ENCODE peak calls at places on chromosomes 5 and 9, in four cellular contexts. E is neuronal stem cell, U is H9, D is trophoblast cell. N is an unnamed sample.

GRCh38 chr9:91433180-91433579 is 9.5 kb upstream of the NFIL3 start:
- DNase-seq in E (no peak), D (peak; percentile 66), U (no peak), N (peak; percentile 91)

GRCh38 chr5:180803181-180804128 is 849 bp upstream of the MGAT1 start:
- DNase-seq in D (peak; percentile 70), U (no peak), E (peak; percentile 48), N (peak; percentile 53)

GRCh38 chr5:151679421-151680155 is 7.1 kb downstream of the SPARC start:
- DNase-seq in U (no peak), D (no peak), E (no peak), N (peak; percentile 24)

GRCh38 chr5:36305571-36306326 is 4.0 kb upstream of the RANBP3L start:
- DNase-seq in U (peak; percentile 45), D (peak; percentile 60), E (no peak), N (peak; percentile 48)

GRCh38 chr9:12798066-12798770 is 23.4 kb downstream of the LURAP1L start:
- DNase-seq in D (no peak), E (no peak), U (no peak), N (no peak)

GRCh38 chr9:92717201-92718085 is 47.2 kb downstream of the BICD2 start:
- DNase-seq in E (no peak), D (no peak), U (no peak), N (no peak)

GRCh38 chr5:139915834-139916233 is 120.2 kb downstream of the PSD2 start:
- DNase-seq in U (no peak), E (no peak), D (no peak), N (no peak)

GRCh38 chr9:135525241-135526088 is 4.2 kb downstream of the LCN1 start:
- DNase-seq in D (no peak), E (no peak), U (peak; percentile 22), N (no peak)

GRCh38 chr5:122319897-122320296 is 7.9 kb downstream of the SNCAIP start:
- DNase-seq in E (no peak), U (no peak), D (no peak), N (no peak)

GRCh38 chr5:401216-402034 is 41.6 kb upstream of the EXOC3 start:
- DNase-seq in D (no peak), E (no peak), U (peak; percentile 25), N (no peak)

GRCh38 chr5:54619732-54620582 is 102.4 kb downstream of the SNX18 start:
- DNase-seq in D (no peak), E (no peak), U (no peak), N (peak; percentile 20)

GRCh38 chr5:33794550-33795300 is 97.1 kb downstream of the ADAMTS12 start:
- DNase-seq in E (no peak), D (no peak), U (no peak), N (peak; percentile 71)

GRCh38 chr5:584846-585245 is 27.3 kb upstream of the CEP72 start:
- DNase-seq in U (no peak), E (no peak), D (no peak), N (no peak)

GRCh38 chr9:84271887-84272556 is 68.5 kb downstream of the SLC28A3 start:
- DNase-seq in U (no peak), D (no peak), E (no peak), N (no peak)

GRCh38 chr5:151612689-151613427 is 21.7 kb upstream of the FAT2 start:
- DNase-seq in E (no peak), U (no peak), D (peak; percentile 70), N (no peak)

GRCh38 chr5:73999306-73999705 is 373.3 kb downstream of the ARHGEF28 start:
- DNase-seq in E (no peak), D (no peak), U (no peak), N (no peak)

GRCh38 chr5:132263548-132264261 is 6.2 kb downstream of the PDLIM4 start:
- DNase-seq in E (no peak), D (peak; percentile 23), U (peak; percentile 14), N (peak; percentile 84)

GRCh38 chr9:75108571-75108970 is 20.3 kb downstream of the OSTF1 start:
- DNase-seq in E (no peak), D (peak; percentile 63), U (no peak), N (peak; percentile 77)

GRCh38 chr5:89722538-89722937 is 687.0 kb downstream of the CETN3 start:
- DNase-seq in D (no peak), U (no peak), E (no peak), N (no peak)

GRCh38 chr5:134247411-134247810 is 21.5 kb upstream of the PPP2CA start:
- DNase-seq in E (no peak), U (no peak), D (peak; percentile 91), N (peak; percentile 89)

GRCh38 chr9:125486576-125486975 is 220.4 kb downstream of the MAPKAP1 start:
- DNase-seq in U (no peak), D (no peak), E (no peak), N (no peak)

GRCh38 chr9:95515272-95516113 is 1.3 kb downstream of the PTCH1 start:
- DNase-seq in E (no peak), D (peak; percentile 4), U (peak; percentile 60), N (peak; percentile 11)

GRCh38 chr5:98765815-98766214 is 7.6 kb upstream of the RGMB start:
- DNase-seq in E (no peak), U (no peak), D (no peak), N (no peak)

GRCh38 chr9:91004992-91005391 is 203.4 kb downstream of the SYK start:
- DNase-seq in D (peak; percentile 10), U (peak; percentile 47), E (no peak), N (no peak)

GRCh38 chr9:113644321-113644720 is 180.8 kb downstream of the RGS3 start:
- DNase-seq in U (no peak), D (no peak), E (no peak), N (no peak)

GRCh38 chr5:39195198-39195826 is 24.1 kb downstream of the FYB1 start:
- DNase-seq in E (no peak), D (no peak), U (no peak), N (no peak)

GRCh38 chr5:105288946-105289345 is 1726.4 kb upstream of the NUDT12 start:
- DNase-seq in D (no peak), U (no peak), E (no peak), N (peak; percentile 1)

GRCh38 chr9:121350993-121351561 is 19.0 kb downstream of the STOM start:
- DNase-seq in E (no peak), D (peak; percentile 13), U (no peak), N (peak; percentile 90)

GRCh38 chr9:112125961-112126388 is 49.1 kb downstream of the SUSD1 start:
- DNase-seq in E (no peak), U (no peak), D (peak; percentile 60), N (peak; percentile 6)

GRCh38 chr9:97388721-97389238 is 23.1 kb upstream of the TDRD7 start:
- DNase-seq in U (no peak), E (no peak), D (peak; percentile 19), N (no peak)

GRCh38 chr5:66410056-66410455 is 186.1 kb upstream of the MAST4 start:
- DNase-seq in E (no peak), U (no peak), D (no peak), N (no peak)

GRCh38 chr5:95917207-95917606 is 44.4 kb downstream of the ELL2 start:
- DNase-seq in E (no peak), D (no peak), U (no peak), N (no peak)

GRCh38 chr9:127778280-127779135 is at the start of gene SH2D3C:
- DNase-seq in D (no peak), U (no peak), E (no peak), N (no peak)

GRCh38 chr5:16792278-16793275 is 143.5 kb downstream of the MYO10 start:
- DNase-seq in D (no peak), U (no peak), E (no peak), N (no peak)
- H2BK12ac ChIP-seq in D (no peak overlapping the region), U (no peak overlapping the region), E (no peak overlapping the region), N (no peak overlapping the region)

GRCh38 chr9:87586731-87587355 is 89.2 kb downstream of the DAPK1 start:
- DNase-seq in D (no peak), E (no peak), U (no peak), N (no peak)
- H3K27ac ChIP-seq in D (no peak overlapping the region), E (no peak overlapping the region), U (no peak overlapping the region), N (no peak overlapping the region)

DNA sequence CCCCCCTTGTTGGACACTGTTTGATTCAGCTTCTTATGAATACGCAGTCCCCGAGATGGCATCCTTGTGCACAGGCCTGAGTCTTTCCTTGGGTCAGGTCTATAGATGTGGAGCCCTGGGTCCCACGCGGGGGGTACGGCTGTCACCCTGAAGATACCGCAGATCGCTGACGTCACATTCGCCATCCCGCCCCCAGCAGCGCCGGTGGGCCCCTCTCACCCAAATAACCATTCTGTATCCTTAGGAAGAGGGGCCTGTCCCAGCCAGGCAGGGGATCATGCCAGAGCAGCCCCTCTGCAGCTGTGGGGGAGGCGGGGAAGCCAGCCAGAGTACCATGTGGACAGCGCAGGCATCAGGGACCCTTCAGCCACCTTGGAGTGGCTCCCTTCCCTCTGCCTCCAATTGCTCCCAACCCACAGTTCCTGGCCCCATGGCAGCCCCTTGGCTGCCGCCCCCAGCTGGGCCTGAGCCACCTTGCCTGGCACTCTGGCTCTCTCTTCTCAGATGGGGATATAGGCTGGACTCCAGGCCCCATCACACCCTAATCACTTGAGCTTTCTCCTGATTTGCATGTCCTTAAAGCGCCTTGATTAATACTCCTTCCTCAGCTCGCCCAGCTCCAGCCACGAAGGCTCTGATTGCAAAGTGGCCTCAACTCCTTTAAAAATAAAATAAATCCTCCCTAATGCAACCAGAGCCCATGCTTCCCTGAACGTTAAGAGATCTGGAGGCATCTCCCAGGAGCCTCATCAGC is 189.8 kb downstream of the C9orf50 start:
- DNase-seq in U (no peak), E (no peak), D (no peak), N (no peak)
- H3K4me2 ChIP-seq in U (no peak overlapping the region), E (no peak overlapping the region), D (no peak overlapping the region), N (no peak overlapping the region)

GRCh38 chr5:156893517-156893916 is 43.4 kb downstream of the PPP1R2B start:
- DNase-seq in E (no peak), U (no peak), D (no peak), N (no peak)
- H2BK12ac ChIP-seq in E (no peak overlapping the region), U (no peak overlapping the region), D (no peak overlapping the region), N (no peak overlapping the region)